ENCODE peak calls at places on chromosome 7, in six cellular contexts. One of them, this sample, is unnamed.

GRCh38 chr7:107206706-107207105 is 37.9 kb downstream of the HBP1 start:
- DNase-seq in GM13977: no peak
- DNase-seq in activated naive CD4-positive, alpha-beta T cell: no peak
- DNase-seq in GM06990: no peak
- DNase-seq in GM12878: no peak
- DNase-seq in nephron progenitor cell: no peak
- DNase-seq in this sample: no peak

GRCh38 chr7:148397056-148397455 is 193.5 kb upstream of the C7orf33 start:
- DNase-seq in GM12878: no peak
- DNase-seq in GM13977: no peak
- DNase-seq in nephron progenitor cell: no peak
- DNase-seq in activated naive CD4-positive, alpha-beta T cell: no peak
- DNase-seq in GM06990: no peak
- DNase-seq in this sample: no peak

GRCh38 chr7:123871998-123872867 is 27.3 kb downstream of the HYAL4 start:
- DNase-seq in nephron progenitor cell: peak
- DNase-seq in GM06990: no peak
- DNase-seq in GM12878: no peak
- DNase-seq in GM13977: peak
- DNase-seq in activated naive CD4-positive, alpha-beta T cell: no peak
- DNase-seq in this sample: peak

GRCh38 chr7:131586759-131587158 is 30.3 kb upstream of the PODXL start:
- DNase-seq in nephron progenitor cell: no peak
- DNase-seq in GM12878: no peak
- DNase-seq in GM13977: no peak
- DNase-seq in GM06990: no peak
- DNase-seq in activated naive CD4-positive, alpha-beta T cell: no peak
- DNase-seq in this sample: no peak

GRCh38 chr7:7816084-7816483 is 97.7 kb upstream of the RPA3 start:
- DNase-seq in GM13977: peak
- DNase-seq in GM12878: peak
- DNase-seq in nephron progenitor cell: no peak
- DNase-seq in GM06990: peak
- DNase-seq in activated naive CD4-positive, alpha-beta T cell: no peak
- DNase-seq in this sample: peak

GRCh38 chr7:28447071-28447470 is 34.8 kb downstream of the CREB5 start:
- DNase-seq in GM06990: no peak
- DNase-seq in nephron progenitor cell: no peak
- DNase-seq in GM13977: no peak
- DNase-seq in activated naive CD4-positive, alpha-beta T cell: no peak
- DNase-seq in GM12878: no peak
- DNase-seq in this sample: no peak

GRCh38 chr7:81430150-81430549 is 339.7 kb downstream of the HGF start:
- DNase-seq in activated naive CD4-positive, alpha-beta T cell: no peak
- DNase-seq in nephron progenitor cell: no peak
- DNase-seq in GM12878: no peak
- DNase-seq in GM13977: no peak
- DNase-seq in GM06990: no peak
- DNase-seq in this sample: no peak

GRCh38 chr7:105577251-105577650 is 4.0 kb downstream of the EFCAB10 start:
- DNase-seq in nephron progenitor cell: no peak
- DNase-seq in activated naive CD4-positive, alpha-beta T cell: no peak
- DNase-seq in GM06990: no peak
- DNase-seq in GM13977: no peak
- DNase-seq in GM12878: no peak
- DNase-seq in this sample: no peak

GRCh38 chr7:157032128-157032527 is 21.7 kb upstream of the MNX1 start:
- DNase-seq in activated naive CD4-positive, alpha-beta T cell: no peak
- DNase-seq in nephron progenitor cell: no peak
- DNase-seq in GM13977: no peak
- DNase-seq in GM12878: no peak
- DNase-seq in GM06990: no peak
- DNase-seq in this sample: no peak

GRCh38 chr7:131723926-131724325 is 167.5 kb upstream of the PODXL start:
- DNase-seq in GM06990: no peak
- DNase-seq in GM13977: no peak
- DNase-seq in GM12878: no peak
- DNase-seq in nephron progenitor cell: no peak
- DNase-seq in activated naive CD4-positive, alpha-beta T cell: no peak
- DNase-seq in this sample: no peak

GRCh38 chr7:46791180-46791579 is 790.7 kb downstream of the TNS3 start:
- DNase-seq in GM06990: no peak
- DNase-seq in GM12878: no peak
- DNase-seq in GM13977: no peak
- DNase-seq in activated naive CD4-positive, alpha-beta T cell: no peak
- DNase-seq in nephron progenitor cell: no peak
- DNase-seq in this sample: no peak

GRCh38 chr7:102331536-102332275 is 24.5 kb downstream of the SPDYE6 start:
- DNase-seq in GM13977: peak
- DNase-seq in GM06990: no peak
- DNase-seq in nephron progenitor cell: no peak
- DNase-seq in GM12878: no peak
- DNase-seq in activated naive CD4-positive, alpha-beta T cell: no peak
- DNase-seq in this sample: no peak

GRCh38 chr7:1360521-1360971 is 98.7 kb downstream of the MICALL2 start:
- DNase-seq in GM06990: no peak
- DNase-seq in nephron progenitor cell: no peak
- DNase-seq in activated naive CD4-positive, alpha-beta T cell: no peak
- DNase-seq in GM13977: no peak
- DNase-seq in GM12878: no peak
- DNase-seq in this sample: no peak

GRCh38 chr7:90530263-90530662 is 60.8 kb downstream of the PTTG1IP2 start:
- DNase-seq in activated naive CD4-positive, alpha-beta T cell: no peak
- DNase-seq in nephron progenitor cell: no peak
- DNase-seq in GM13977: no peak
- DNase-seq in GM06990: no peak
- DNase-seq in GM12878: no peak
- DNase-seq in this sample: no peak

GRCh38 chr7:155466814-155467675 is 9.1 kb downstream of the EN2 start:
- DNase-seq in activated naive CD4-positive, alpha-beta T cell: no peak
- DNase-seq in GM12878: no peak
- DNase-seq in GM13977: peak
- DNase-seq in nephron progenitor cell: peak
- DNase-seq in GM06990: peak
- DNase-seq in this sample: no peak

GRCh38 chr7:149565096-149565382 is 67.4 kb upstream of the ZNF746 start:
- DNase-seq in activated naive CD4-positive, alpha-beta T cell: no peak
- DNase-seq in GM13977: no peak
- DNase-seq in GM06990: no peak
- DNase-seq in nephron progenitor cell: no peak
- DNase-seq in GM12878: no peak
- DNase-seq in this sample: no peak

GRCh38 chr7:114133717-114134116 is 214.9 kb upstream of the PPP1R3A start:
- DNase-seq in GM12878: no peak
- DNase-seq in activated naive CD4-positive, alpha-beta T cell: no peak
- DNase-seq in GM06990: no peak
- DNase-seq in nephron progenitor cell: no peak
- DNase-seq in GM13977: no peak
- DNase-seq in this sample: no peak

GRCh38 chr7:127983804-127984332 is 47.4 kb downstream of the LRRC4 start:
- DNase-seq in GM13977: no peak
- DNase-seq in GM06990: no peak
- DNase-seq in GM12878: no peak
- DNase-seq in activated naive CD4-positive, alpha-beta T cell: no peak
- DNase-seq in nephron progenitor cell: no peak
- DNase-seq in this sample: no peak

GRCh38 chr7:96321041-96321669 is 743 bp downstream of the SLC25A13 start:
- DNase-seq in nephron progenitor cell: peak
- DNase-seq in GM12878: peak
- DNase-seq in activated naive CD4-positive, alpha-beta T cell: peak
- DNase-seq in GM13977: peak
- DNase-seq in GM06990: no peak
- DNase-seq in this sample: no peak

GRCh38 chr7:129782257-129783096 is 170.3 kb downstream of the UBE2H start:
- DNase-seq in activated naive CD4-positive, alpha-beta T cell: no peak
- DNase-seq in GM06990: no peak
- DNase-seq in nephron progenitor cell: peak
- DNase-seq in GM12878: no peak
- DNase-seq in GM13977: no peak
- DNase-seq in this sample: no peak

GRCh38 chr7:152403726-152404125 is 32.1 kb downstream of the KMT2C start:
- DNase-seq in GM13977: peak
- DNase-seq in activated naive CD4-positive, alpha-beta T cell: no peak
- DNase-seq in GM06990: no peak
- DNase-seq in nephron progenitor cell: no peak
- DNase-seq in GM12878: no peak
- DNase-seq in this sample: no peak

GRCh38 chr7:29177963-29178612 is 16.5 kb upstream of the CHN2 start:
- DNase-seq in GM06990: no peak
- DNase-seq in activated naive CD4-positive, alpha-beta T cell: no peak
- DNase-seq in GM13977: no peak
- DNase-seq in nephron progenitor cell: no peak
- DNase-seq in GM12878: no peak
- DNase-seq in this sample: no peak

GRCh38 chr7:148537435-148537834 is 53.1 kb upstream of the C7orf33 start:
- DNase-seq in nephron progenitor cell: no peak
- DNase-seq in activated naive CD4-positive, alpha-beta T cell: no peak
- DNase-seq in GM12878: no peak
- DNase-seq in GM06990: peak
- DNase-seq in GM13977: peak
- DNase-seq in this sample: no peak

GRCh38 chr7:34523233-34523918 is 134.6 kb upstream of the NPSR1 start:
- DNase-seq in GM06990: no peak
- DNase-seq in activated naive CD4-positive, alpha-beta T cell: no peak
- DNase-seq in GM12878: no peak
- DNase-seq in nephron progenitor cell: no peak
- DNase-seq in GM13977: no peak
- DNase-seq in this sample: no peak

GRCh38 chr7:152894295-152895170 is 135.0 kb downstream of the ACTR3B start:
- DNase-seq in GM13977: peak
- DNase-seq in GM12878: no peak
- DNase-seq in nephron progenitor cell: peak
- DNase-seq in GM06990: no peak
- DNase-seq in activated naive CD4-positive, alpha-beta T cell: no peak
- DNase-seq in this sample: no peak

GRCh38 chr7:16171928-16172327 is 249.4 kb downstream of the CRPPA start:
- DNase-seq in activated naive CD4-positive, alpha-beta T cell: no peak
- DNase-seq in GM13977: no peak
- DNase-seq in GM12878: no peak
- DNase-seq in GM06990: no peak
- DNase-seq in nephron progenitor cell: no peak
- DNase-seq in this sample: no peak

GRCh38 chr7:123500878-123501489 is 33.4 kb downstream of the IQUB start:
- DNase-seq in GM12878: no peak
- DNase-seq in activated naive CD4-positive, alpha-beta T cell: no peak
- DNase-seq in GM06990: no peak
- DNase-seq in nephron progenitor cell: no peak
- DNase-seq in GM13977: no peak
- DNase-seq in this sample: no peak

GRCh38 chr7:154965014-154965413 is 37.9 kb downstream of the PAXIP1 start:
- DNase-seq in GM13977: no peak
- DNase-seq in activated naive CD4-positive, alpha-beta T cell: no peak
- DNase-seq in nephron progenitor cell: no peak
- DNase-seq in GM12878: no peak
- DNase-seq in GM06990: no peak
- DNase-seq in this sample: no peak

GRCh38 chr7:24721378-24722030 is 35.8 kb downstream of the GSDME start:
- DNase-seq in nephron progenitor cell: no peak
- DNase-seq in activated naive CD4-positive, alpha-beta T cell: no peak
- DNase-seq in GM06990: no peak
- DNase-seq in GM12878: no peak
- DNase-seq in GM13977: no peak
- DNase-seq in this sample: no peak

GRCh38 chr7:49089717-49090116 is 165.4 kb downstream of the CDC14C start:
- DNase-seq in activated naive CD4-positive, alpha-beta T cell: no peak
- DNase-seq in nephron progenitor cell: no peak
- DNase-seq in GM06990: no peak
- DNase-seq in GM13977: no peak
- DNase-seq in GM12878: no peak
- DNase-seq in this sample: no peak

GRCh38 chr7:85600425-85600824 is 413.6 kb upstream of the SEMA3D start:
- DNase-seq in GM13977: no peak
- DNase-seq in nephron progenitor cell: no peak
- DNase-seq in activated naive CD4-positive, alpha-beta T cell: no peak
- DNase-seq in GM12878: no peak
- DNase-seq in GM06990: no peak
- DNase-seq in this sample: no peak

This sample was measured in GM12864.